ENCODE peak calls at places on chromosomes 13 and 19, in five cellular contexts. P is SK-N-SH, L is WTC11, K is endothelial cell of umbilical vein, M is HCT116. V is an unnamed sample.

GRCh38 chr19:45153339-45154063 is 7.3 kb downstream of the NKPD1 start:
- DNase-seq in K (peak), P (peak), M (no peak), L (peak), V (peak)

GRCh38 chr13:28655566-28655965 is 3.4 kb upstream of the POMP start:
- DNase-seq in L (no peak), P (no peak), M (no peak), K (no peak), V (no peak)

GRCh38 chr13:98225036-98225940 is 48.2 kb upstream of the RNF113B start:
- DNase-seq in L (no peak), K (no peak), P (no peak), M (no peak), V (no peak)

GRCh38 chr19:5263615-5264014 is 77.0 kb downstream of the PTPRS start:
- DNase-seq in M (no peak), K (no peak), P (no peak), L (no peak), V (no peak)

GRCh38 chr13:106503730-106504129 is 31.7 kb downstream of the EFNB2 start:
- DNase-seq in K (peak), L (no peak), M (no peak), P (no peak), V (no peak)

GRCh38 chr19:38711726-38712153 is 32.5 kb downstream of the CAPN12 start:
- DNase-seq in L (no peak), P (no peak), K (no peak), M (no peak), V (no peak)

GRCh38 chr19:4707956-4708650 is 15.5 kb downstream of the DPP9 start:
- DNase-seq in K (no peak), M (no peak), P (no peak), L (no peak), V (no peak)

GRCh38 chr13:110799246-110800236 is 86.0 kb downstream of the ING1 start:
- DNase-seq in L (no peak), K (peak), M (no peak), P (no peak), V (no peak)

GRCh38 chr13:107069107-107069776 is 501.3 kb upstream of the ARGLU1 start:
- DNase-seq in L (no peak), M (no peak), K (no peak), P (peak), V (no peak)

GRCh38 chr19:13055213-13056051 is 47.2 kb downstream of the LYL1 start:
- DNase-seq in P (peak), M (no peak), L (peak), K (peak), V (peak)

GRCh38 chr13:38872693-38873092 is 117.9 kb downstream of the STOML3 start:
- DNase-seq in K (peak), M (peak), P (peak), L (peak), V (peak)

GRCh38 chr13:98411617-98412310 is 165.1 kb downstream of the STK24 start:
- DNase-seq in L (no peak), P (no peak), M (no peak), K (peak), V (no peak)

GRCh38 chr13:49585220-49586157 is at the start of gene RCBTB1:
- DNase-seq in M (peak), K (peak), L (peak), P (peak), V (no peak)

GRCh38 chr19:51547397-51548212 is 16.1 kb upstream of the SIGLEC6 start:
- DNase-seq in L (no peak), K (peak), P (no peak), M (no peak), V (no peak)

GRCh38 chr13:29474991-29475390 is 120.5 kb downstream of the SLC7A1 start:
- DNase-seq in P (no peak), K (no peak), L (no peak), M (no peak), V (no peak)

GRCh38 chr19:11335449-11336146 is 3.9 kb downstream of the RAB3D start:
- DNase-seq in L (no peak), K (no peak), P (peak), M (no peak), V (no peak)
- TF ChIP-seq MAX in L (no peak), K (no peak), P (no peak), M (no peak), V (no peak)

GRCh38 chr19:46189971-46190335 is 39.6 kb upstream of the IGFL1 start:
- DNase-seq in L (no peak), M (no peak), K (no peak), P (no peak), V (no peak)
- TF ChIP-seq MAX in L (no peak), M (no peak), K (no peak), P (no peak), V (no peak)

DNA sequence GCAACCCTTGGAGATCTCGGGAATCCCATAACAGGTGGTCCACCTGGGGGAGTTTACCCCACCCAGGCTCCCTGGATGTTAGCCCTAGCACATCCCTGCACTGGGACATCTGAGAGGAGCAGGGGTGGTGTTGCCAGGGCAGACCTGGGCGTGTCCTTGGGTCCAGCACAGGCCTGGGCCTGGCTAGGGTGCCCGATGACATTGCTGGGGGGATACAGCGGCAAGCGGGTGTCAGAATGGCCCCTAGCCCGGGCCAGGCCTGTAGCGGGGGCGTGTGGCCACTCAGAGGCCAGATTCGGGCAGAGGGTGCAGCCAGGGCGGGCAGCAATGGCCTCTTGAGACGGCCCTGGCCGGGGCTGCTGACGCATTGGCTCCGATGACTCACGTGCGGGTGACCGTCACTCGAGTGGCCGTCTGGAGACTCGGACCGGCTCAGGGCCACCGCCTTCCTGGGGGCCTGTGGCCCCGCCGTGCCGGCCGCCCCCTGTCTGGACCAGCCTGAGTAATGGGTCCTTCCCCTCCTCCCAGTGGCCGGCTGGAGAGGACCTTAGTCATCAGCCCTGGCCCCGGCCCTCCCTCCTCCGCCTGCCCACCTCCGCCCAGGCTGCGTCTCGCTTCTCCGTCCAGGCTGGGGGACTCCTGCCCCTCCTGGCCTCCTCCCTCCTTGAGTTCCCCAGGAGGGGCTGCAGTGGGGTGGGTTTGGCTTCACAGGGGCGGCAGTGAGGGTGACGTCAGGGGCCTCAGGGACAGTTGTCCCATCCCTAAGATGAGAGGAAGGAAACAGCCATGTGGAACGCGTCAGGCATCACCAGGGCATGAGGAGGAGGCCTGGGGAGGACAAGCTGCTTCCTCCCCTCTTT is 23.2 kb upstream of the CRTC1 start:
- DNase-seq in M (no peak), K (no peak), L (no peak), P (no peak), V (no peak)
- TF ChIP-seq MAX in M (no peak), K (no peak), L (no peak), P (no peak), V (no peak)

DNA sequence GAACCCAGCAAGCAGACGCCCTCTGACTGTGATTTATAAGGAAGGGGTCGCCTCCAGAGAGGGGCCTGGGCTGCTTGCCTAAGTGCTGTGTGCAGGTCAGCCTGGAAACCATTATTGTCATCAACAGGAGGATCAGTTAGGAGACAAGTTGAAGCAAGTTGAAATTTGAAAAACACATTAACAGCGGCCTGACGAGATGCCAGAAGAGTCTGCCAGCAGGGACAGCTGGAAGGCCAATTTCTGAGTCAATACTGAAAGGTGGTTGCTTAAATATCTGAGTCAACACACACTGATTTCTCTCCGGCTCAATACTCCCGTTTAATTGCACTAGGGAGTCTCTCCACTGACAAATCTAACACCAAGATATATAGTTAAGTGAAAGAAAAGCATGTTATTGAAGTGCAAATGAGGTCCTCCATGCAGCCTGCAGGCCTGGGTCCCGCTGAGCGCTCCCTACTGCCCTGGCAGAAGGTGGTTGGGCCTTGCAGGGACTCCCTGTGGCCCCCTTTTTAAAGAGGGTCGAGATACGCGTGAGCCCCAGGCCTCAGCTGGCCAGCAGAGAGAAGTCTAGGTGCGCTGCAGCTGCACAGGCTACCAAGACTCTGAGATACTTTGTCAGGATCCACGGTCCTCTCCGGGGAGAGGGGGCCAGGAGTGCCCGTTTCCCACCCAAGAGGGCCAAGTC is 91.1 kb downstream of the RNASEH2B start:
- DNase-seq in M (no peak), L (no peak), K (no peak), P (no peak), V (no peak)
- TF ChIP-seq MAX in M (no peak), L (no peak), K (no peak), P (no peak), V (no peak)

DNA sequence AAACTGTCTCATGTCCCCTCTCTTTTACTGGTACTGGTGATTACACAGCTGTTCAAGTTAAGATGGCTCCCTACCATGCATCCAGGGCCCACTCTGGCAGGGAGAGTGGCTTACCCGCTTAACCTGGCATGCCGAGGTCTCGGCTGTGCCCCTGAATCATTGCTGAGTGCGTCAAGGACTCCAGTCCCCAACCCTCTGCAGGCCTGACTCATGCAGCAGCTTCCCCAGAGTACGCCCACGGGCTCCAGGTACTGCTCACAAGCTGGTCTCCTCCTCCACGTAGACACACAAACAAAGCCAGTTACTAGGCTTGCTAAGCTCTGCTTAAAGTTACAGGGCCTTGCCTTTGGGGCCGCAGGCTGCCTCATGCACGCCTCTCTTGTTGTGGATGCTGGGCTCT is 447.4 kb downstream of the COG6 start:
- DNase-seq in P (no peak), M (peak), K (no peak), L (no peak), V (no peak)
- TF ChIP-seq MAX in P (no peak), M (no peak), K (no peak), L (no peak), V (no peak)

GRCh38 chr19:56071151-56071550 is 49.9 kb downstream of the ZNF787 start:
- DNase-seq in P (peak), K (no peak), M (peak), L (no peak), V (no peak)
- TF ChIP-seq MAX in P (no peak), K (no peak), M (no peak), L (no peak), V (no peak)

DNA sequence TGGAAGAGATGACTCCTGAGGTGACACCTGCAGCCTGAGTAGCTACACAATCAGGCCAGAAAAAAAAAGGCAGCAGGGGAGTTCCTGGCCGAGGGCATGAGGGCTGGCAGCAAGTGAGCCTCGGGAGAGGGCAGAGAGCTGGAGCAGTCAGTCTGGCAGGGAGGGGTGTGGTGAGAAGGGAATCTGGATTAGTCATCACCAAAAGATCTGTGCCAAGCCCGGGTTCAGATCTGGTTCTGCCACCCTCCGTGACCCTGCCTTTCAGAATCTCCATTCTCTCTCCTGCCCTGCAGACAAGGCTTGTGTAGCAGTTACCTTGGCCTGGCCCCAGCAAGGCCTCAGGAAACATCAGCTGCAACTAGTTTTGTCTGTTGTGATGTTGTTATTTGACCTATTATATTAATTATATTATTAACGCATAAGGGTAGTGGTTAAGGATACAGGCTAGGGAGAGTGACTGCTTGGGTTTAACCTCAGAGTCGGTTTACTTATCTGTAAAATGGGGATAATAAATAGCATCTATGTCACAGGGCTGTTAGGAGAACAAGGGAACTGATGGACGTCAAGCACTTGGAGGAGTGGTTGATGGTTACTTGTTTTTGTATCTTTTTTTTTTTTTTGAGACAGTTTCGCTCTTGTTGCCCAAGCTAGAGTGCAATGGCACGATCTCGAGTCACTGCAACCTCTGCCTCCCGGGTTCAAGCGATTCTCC is 2.7 kb upstream of the CAPNS1 start:
- DNase-seq in L (no peak), K (peak), P (no peak), M (peak), V (no peak)
- TF ChIP-seq MAX in L (no peak), K (no peak), P (no peak), M (peak), V (no peak)

DNA sequence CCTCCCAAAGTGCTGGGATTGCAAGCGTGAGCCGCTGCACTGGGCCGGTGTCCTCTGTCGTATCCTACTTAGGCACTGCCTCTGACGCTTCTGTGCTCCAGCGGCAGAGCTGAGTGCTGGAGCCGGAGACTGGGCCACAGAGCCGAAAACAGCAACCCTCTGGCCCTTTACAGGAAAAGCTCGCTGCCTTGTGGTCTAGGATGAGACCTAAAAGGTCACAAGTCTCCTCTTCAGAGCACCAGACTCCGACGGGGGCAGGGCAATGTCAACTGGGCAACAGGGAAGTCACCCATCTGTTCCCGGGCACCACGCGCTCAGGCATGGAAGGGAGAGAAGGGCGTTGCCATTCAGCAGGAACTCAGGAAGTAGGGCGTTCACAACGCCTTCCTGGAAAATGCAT is 91.7 kb downstream of the GADD45B start:
- DNase-seq in K (no peak), P (no peak), M (no peak), L (peak), V (no peak)
- TF ChIP-seq MAX in K (no peak), P (no peak), M (no peak), L (no peak), V (no peak)